ENCODE peak calls at places on chromosomes 13 and 19, in four cellular contexts. B is activated CD4-positive, alpha-beta T cell treated with anti-CD3 and anti-CD28 coated beads, Interleukin-2, amount 10 ng/mL, durations not matched to agents 7 days and 5 days; U is NCI-H1930; G is KG1. C is an unnamed sample.

GRCh38 chr19:4369109-4369887 is 25.9 kb downstream of the MPND start:
- DNase-seq in B (peak; percentile 92), U (no peak), G (no peak), C (peak; percentile 63)

GRCh38 chr13:101985321-101985720 is 416.5 kb downstream of the FGF14 start:
- DNase-seq in B (no peak), U (no peak), G (no peak), C (no peak)

GRCh38 chr19:23515551-23515950 is 120.3 kb upstream of the ZNF91 start:
- DNase-seq in B (no peak), U (no peak), G (no peak), C (no peak)

GRCh38 chr19:2475018-2475701 is 767 bp upstream of the GADD45B start:
- DNase-seq in B (peak; percentile 62), U (no peak), G (peak; percentile 70), C (peak; percentile 60)

GRCh38 chr13:110937511-110938303 is 22.8 kb upstream of the ANKRD10 start:
- DNase-seq in B (no peak), U (no peak), G (no peak), C (no peak)

GRCh38 chr19:16062789-16063188 is 13.5 kb upstream of the TPM4 start:
- DNase-seq in B (peak; percentile 73), U (no peak), G (no peak), C (peak; percentile 63)

GRCh38 chr19:1618157-1619093 is 13.2 kb upstream of the UQCR11 start:
- DNase-seq in B (peak; percentile 41), U (no peak), G (no peak), C (no peak)

GRCh38 chr13:29676941-29677452 is 81.5 kb upstream of the SLC7A1 start:
- DNase-seq in B (no peak), U (no peak), G (no peak), C (no peak)

GRCh38 chr13:113657851-113658741 is at the start of gene ATP4B:
- DNase-seq in B (no peak), U (no peak), G (no peak), C (no peak)

GRCh38 chr13:46516624-46517318 is 36.2 kb upstream of the LRCH1 start:
- DNase-seq in B (no peak), U (no peak), G (no peak), C (no peak)

GRCh38 chr19:34393629-34394028 is 10.6 kb upstream of the PDCD2L start:
- DNase-seq in B (no peak), U (no peak), G (no peak), C (no peak)

GRCh38 chr19:4328243-4328990 is 10.2 kb downstream of the STAP2 start:
- DNase-seq in B (peak; percentile 98), U (peak; percentile 86), G (peak; percentile 82), C (peak; percentile 96)

GRCh38 chr19:53772943-53773342 is 51.2 kb downstream of the NLRP12 start:
- DNase-seq in B (peak; percentile 68), U (peak; percentile 19), G (peak; percentile 73), C (peak; percentile 22)

GRCh38 chr13:20475927-20476691 is 49.5 kb downstream of the CRYL1 start:
- DNase-seq in B (peak; percentile 87), U (no peak), G (peak; percentile 49), C (peak; percentile 84)

GRCh38 chr19:49447485-49448431 is 3.9 kb downstream of the PIH1D1 start:
- DNase-seq in B (no peak), U (no peak), G (no peak), C (no peak)

GRCh38 chr19:48962029-48962848 is 2.9 kb upstream of the FTL start:
- DNase-seq in B (peak; percentile 45), U (no peak), G (peak; percentile 60), C (no peak)

GRCh38 chr19:38678217-38678890 is 30.9 kb downstream of the ACTN4 start:
- DNase-seq in B (no peak), U (no peak), G (no peak), C (no peak)

GRCh38 chr19:1252221-1252817 is 3.9 kb downstream of the MIDN start:
- DNase-seq in B (peak; percentile 80), U (no peak), G (peak; percentile 50), C (peak; percentile 64)

GRCh38 chr13:24654741-24655140 is 25.5 kb upstream of the ATP12A start:
- DNase-seq in B (no peak), U (no peak), G (no peak), C (no peak)

GRCh38 chr13:97136418-97136817 is 85.7 kb upstream of the MBNL2 start:
- DNase-seq in B (no peak), U (no peak), G (no peak), C (no peak)

GRCh38 chr19:3474614-3475013 is 5.7 kb downstream of the SMIM24 start:
- DNase-seq in B (no peak), U (no peak), G (no peak), C (no peak)

GRCh38 chr19:447816-448546 is 12.9 kb downstream of the SHC2 start:
- DNase-seq in B (no peak), U (no peak), G (no peak), C (no peak)

GRCh38 chr13:83935566-83935965 is 53.3 kb upstream of the SLITRK1 start:
- DNase-seq in B (no peak), U (no peak), G (no peak), C (no peak)

GRCh38 chr19:2428027-2428690 is 773 bp upstream of the TIMM13 start:
- DNase-seq in B (no peak), U (no peak), G (no peak), C (no peak)

GRCh38 chr13:98950705-98951104 is 27.2 kb downstream of the DOCK9 start:
- DNase-seq in B (no peak), U (no peak), G (no peak), C (no peak)

GRCh38 chr13:111283991-111284390 is 36.5 kb upstream of the TEX29 start:
- DNase-seq in B (no peak), U (no peak), G (no peak), C (no peak)

GRCh38 chr13:61045197-61045596 is 370.5 kb downstream of the PCDH20 start:
- DNase-seq in B (no peak), U (no peak), G (no peak), C (no peak)

GRCh38 chr13:112567161-112567862 is 20.6 kb downstream of the TUBGCP3 start:
- DNase-seq in B (no peak), U (no peak), G (no peak), C (no peak)

GRCh38 chr13:27505792-27506191 is 55.4 kb upstream of the MTIF3 start:
- DNase-seq in B (no peak), U (no peak), G (no peak), C (no peak)

GRCh38 chr19:11963566-11964355 is 1.1 kb upstream of the ZNF763 start:
- DNase-seq in B (peak; percentile 72), U (peak; percentile 48), G (peak; percentile 12), C (peak; percentile 52)

GRCh38 chr13:37118002-37118401 is 12.5 kb upstream of the CSNK1A1L start:
- DNase-seq in B (no peak), U (no peak), G (no peak), C (no peak)

GRCh38 chr19:16394681-16395375 is 70.2 kb downstream of the KLF2 start:
- DNase-seq in B (no peak), U (no peak), G (no peak), C (no peak)

GRCh38 chr13:27772651-27773425 is 19.4 kb upstream of the GSX1 start:
- DNase-seq in B (no peak), U (no peak), G (no peak), C (no peak)

GRCh38 chr13:49667773-49668172 is 23.5 kb downstream of the EBPL start:
- DNase-seq in B (no peak), U (no peak), G (no peak), C (no peak)

GRCh38 chr13:46535002-46535401 is 18.0 kb upstream of the LRCH1 start:
- DNase-seq in B (no peak), U (no peak), G (no peak), C (no peak)

C was measured in naive thymus-derived CD4-positive, alpha-beta T cell.